ENCODE peak calls at places on chromosomes 5 and 9, in eight cellular contexts. Y is thoracic aorta; N is H9; V is CD14-positive monocyte; W is activated CD4-positive, alpha-beta T cell treated with anti-CD3 and anti-CD28 coated beads, Interleukin-2, amount 50 U/mL, for 1 hour; R is fibroblast of the aortic adventitia; O is cerebellar cortex; X is activated effector memory CD4-positive, alpha-beta T cell treated with Interleukin-2 at 50 U/mL for 16 hours. F is an unnamed sample.

GRCh38 chr5:32583582-32584232 is 1.6 kb upstream of the SUB1 start:
- DNase-seq in R (no peak), N (peak), V (no peak), O (no peak), X (peak), W (no peak), Y (no peak), F (peak)

GRCh38 chr9:131500377-131500776 is 2.3 kb upstream of the POMT1 start:
- DNase-seq in X (peak), R (no peak), N (no peak), V (no peak), W (peak), Y (no peak), O (no peak), F (no peak)

GRCh38 chr5:39175273-39175955 is 43.9 kb downstream of the FYB1 start:
- DNase-seq in Y (no peak), O (no peak), R (no peak), W (no peak), V (no peak), N (no peak), X (no peak), F (peak)

GRCh38 chr5:180332051-180332517 is 21.1 kb downstream of the GFPT2 start:
- DNase-seq in X (no peak), W (no peak), O (no peak), R (peak), N (peak), Y (no peak), V (no peak), F (peak)

GRCh38 chr9:129751841-129752801 is 721 bp downstream of the PTGES start:
- DNase-seq in W (no peak), X (no peak), R (peak), Y (no peak), O (peak), N (no peak), V (no peak), F (no peak)

GRCh38 chr9:124454296-124454695 is 4.0 kb downstream of the ADGRD2 start:
- DNase-seq in O (no peak), R (no peak), N (no peak), V (no peak), X (no peak), W (no peak), Y (no peak), F (no peak)

GRCh38 chr5:172235132-172235780 is 41.3 kb downstream of the EFCAB9 start:
- DNase-seq in O (no peak), X (no peak), W (no peak), N (no peak), R (peak), Y (no peak), V (no peak), F (no peak)

GRCh38 chr5:160221082-160221481 is 8.2 kb upstream of the FABP6 start:
- DNase-seq in X (no peak), N (no peak), Y (no peak), W (no peak), O (no peak), R (no peak), V (no peak), F (no peak)

GRCh38 chr5:10581867-10582511 is 18.1 kb downstream of the ANKRD33B start:
- DNase-seq in X (no peak), V (no peak), Y (no peak), R (peak), N (no peak), O (no peak), W (no peak), F (no peak)

GRCh38 chr5:181164076-181164952 is 16.9 kb downstream of the OR2V2 start:
- DNase-seq in Y (no peak), V (no peak), R (peak), X (no peak), W (no peak), O (peak), N (no peak), F (peak)

GRCh38 chr5:174617910-174618309 is 106.5 kb upstream of the MSX2 start:
- DNase-seq in V (no peak), Y (no peak), R (no peak), X (no peak), O (no peak), W (no peak), N (no peak), F (no peak)